ENCODE peak calls at places on chromosomes 7 and 10, in six cellular contexts. D is pancreas, G is heart right ventricle, Y is prostate gland, R is IMR-90, X is RWPE2. S is an unnamed sample.

GRCh38 chr7:44102846-44103565 is 1.1 kb upstream of the AEBP1 start:
- DNase-seq in D (no peak), G (no peak), Y (no peak), R (no peak), X (no peak), S (peak; percentile 42)

GRCh38 chr7:75048435-75049379 is 24.9 kb downstream of the RCC1L start:
- DNase-seq in D (no peak), G (no peak), Y (no peak), R (peak; percentile 75), X (no peak), S (no peak)

GRCh38 chr10:64586930-64587503 is 1065.8 kb downstream of the REEP3 start:
- DNase-seq in D (no peak), G (no peak), Y (no peak), R (no peak), X (no peak), S (no peak)

GRCh38 chr7:23062452-23062851 is 43.1 kb upstream of the KLHL7 start:
- DNase-seq in D (no peak), G (no peak), Y (no peak), R (peak; percentile 80), X (no peak), S (no peak)

GRCh38 chr7:22666732-22667131 is 60.3 kb upstream of the IL6 start:
- DNase-seq in D (no peak), G (no peak), Y (no peak), R (peak; percentile 72), X (no peak), S (no peak)

GRCh38 chr10:60340973-60341372 is 48.7 kb downstream of the ANK3 start:
- DNase-seq in D (no peak), G (no peak), Y (no peak), R (no peak), X (no peak), S (no peak)

GRCh38 chr10:91043173-91043910 is 122.5 kb upstream of the ANKRD1 start:
- DNase-seq in D (no peak), G (no peak), Y (no peak), R (peak; percentile 16), X (no peak), S (no peak)

GRCh38 chr7:121447939-121448338 is 51.8 kb upstream of the FAM3C start:
- DNase-seq in D (no peak), G (no peak), Y (no peak), R (no peak), X (no peak), S (no peak)

GRCh38 chr7:152145853-152146466 is 120.5 kb downstream of the GALNT11 start:
- DNase-seq in D (no peak), G (no peak), Y (peak; percentile 38), R (peak; percentile 71), X (no peak), S (no peak)

GRCh38 chr10:123573236-123574147 is 92.7 kb upstream of the GPR26 start:
- DNase-seq in D (peak; percentile 63), G (peak; percentile 28), Y (peak; percentile 40), R (no peak), X (peak; percentile 78), S (no peak)

GRCh38 chr10:10797467-10797866 is 220.2 kb upstream of the CELF2 start:
- DNase-seq in D (no peak), G (peak; percentile 23), Y (no peak), R (no peak), X (no peak), S (no peak)

GRCh38 chr7:2667843-2668242 is 20.2 kb upstream of the AMZ1 start:
- DNase-seq in D (no peak), G (peak; percentile 3), Y (no peak), R (no peak), X (no peak), S (no peak)

GRCh38 chr7:99614495-99614894 is 2.3 kb upstream of the ZSCAN25 start:
- DNase-seq in D (no peak), G (no peak), Y (no peak), R (no peak), X (no peak), S (no peak)

DNA sequence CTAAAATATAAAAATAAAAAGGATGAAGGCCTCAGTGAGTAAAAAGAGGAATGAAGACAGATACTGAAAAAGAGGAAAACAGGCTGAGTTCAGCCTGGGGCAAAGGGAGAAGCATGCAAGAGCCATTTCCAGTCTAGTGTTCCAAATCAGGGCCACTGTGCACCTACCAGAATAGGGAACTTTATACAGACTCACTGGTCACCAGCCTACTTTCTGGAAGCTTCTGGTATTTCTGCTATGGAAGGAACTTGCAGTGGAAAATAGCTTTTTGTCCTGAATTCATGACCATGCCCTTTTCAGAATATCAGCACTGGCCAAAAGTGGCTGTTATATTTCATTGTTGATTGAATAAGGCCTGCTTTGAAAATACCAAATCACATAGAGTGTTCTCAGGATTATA is 28.8 kb downstream of the ABRAXAS2 start:
- DNase-seq in D (no peak), G (no peak), Y (no peak), R (no peak), X (no peak), S (no peak)
- H3K36me3 ChIP-seq in D (peaks cover 4% of the 10 kb centered on the region), G (no peaks in the 10 kb centered on the region), Y (peaks cover 6% of the 10 kb centered on the region), R (peaks cover 40% of the 10 kb centered on the region), X (peaks cover 90% of the 10 kb centered on the region), S (no peaks in the 10 kb centered on the region)

DNA sequence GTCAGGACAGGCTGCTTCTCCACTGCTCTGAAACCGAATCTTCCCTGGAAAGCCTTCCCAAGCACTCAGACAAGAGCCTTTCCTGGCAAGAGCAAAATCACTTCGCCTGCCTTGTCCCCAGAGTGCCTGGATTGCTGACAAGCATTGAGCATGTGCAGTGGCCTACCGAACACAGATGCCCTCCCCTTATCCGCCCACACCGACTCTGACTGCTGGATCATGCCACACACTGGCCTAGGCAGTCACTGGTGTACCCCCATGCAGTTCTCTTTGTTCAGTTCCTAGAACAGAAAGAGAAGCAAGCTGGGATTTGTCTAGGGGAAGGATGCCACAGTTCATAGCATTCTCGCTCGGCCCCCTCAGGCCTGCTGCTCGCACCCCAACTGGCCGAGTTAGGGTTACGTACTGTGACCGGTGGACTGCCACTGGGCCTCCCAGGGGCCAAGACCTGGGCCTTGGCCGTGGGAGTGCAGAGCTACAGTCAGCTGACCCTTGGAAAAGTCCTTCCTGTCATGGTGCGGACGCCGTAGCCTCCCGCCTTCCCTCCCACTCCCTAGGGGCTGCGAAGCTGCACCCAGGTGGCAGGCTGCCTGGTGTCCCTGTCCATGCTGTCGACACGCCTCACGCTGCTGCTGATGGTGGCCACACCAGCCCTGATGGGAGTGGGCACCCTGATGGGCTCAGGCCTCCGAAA is 6.9 kb downstream of the ABCB8 start:
- DNase-seq in D (no peak), G (no peak), Y (no peak), R (no peak), X (no peak), S (no peak)
- H3K36me3 ChIP-seq in D (no peaks in the 10 kb centered on the region), G (no peaks in the 10 kb centered on the region), Y (peaks cover 10% of the 10 kb centered on the region), R (peaks cover 30% of the 10 kb centered on the region), X (no peaks in the 10 kb centered on the region), S (no peaks in the 10 kb centered on the region)

GRCh38 chr7:139389774-139390173 is 30.1 kb downstream of the LUC7L2 start:
- DNase-seq in D (no peak), G (no peak), Y (no peak), R (no peak), X (no peak), S (no peak)

GRCh38 chr7:139384611-139385010 is 24.9 kb downstream of the LUC7L2 start:
- DNase-seq in D (no peak), G (no peak), Y (no peak), R (no peak), X (no peak), S (no peak)

GRCh38 chr7:139393621-139394215 is 34.0 kb downstream of the LUC7L2 start:
- DNase-seq in D (no peak), G (no peak), Y (no peak), R (no peak), X (no peak), S (no peak)

GRCh38 chr7:139387594-139387993 is 27.9 kb downstream of the LUC7L2 start:
- DNase-seq in D (no peak), G (no peak), Y (no peak), R (no peak), X (no peak), S (no peak)

DNA sequence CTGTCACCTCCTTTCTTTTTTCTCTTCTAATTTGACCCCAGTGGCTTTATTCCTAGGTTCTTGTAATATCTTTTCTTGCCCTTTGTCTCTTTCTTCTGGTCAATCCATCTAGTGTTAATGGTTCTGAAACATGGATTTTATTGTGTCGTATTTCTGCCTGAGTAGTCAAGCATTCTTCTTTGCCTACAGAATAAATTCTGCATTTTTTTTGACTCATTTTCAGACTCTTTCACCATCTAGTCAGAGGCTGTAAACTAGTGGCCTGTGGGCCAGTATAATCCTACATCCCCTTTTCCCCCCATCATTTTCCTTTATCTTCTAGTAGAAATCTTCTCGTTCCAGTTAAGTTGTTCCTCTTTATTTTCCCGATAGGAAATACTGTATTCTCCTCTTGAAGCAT is 29.4 kb downstream of the LUC7L2 start:
- DNase-seq in D (no peak), G (no peak), Y (no peak), R (no peak), X (no peak), S (no peak)
- H3K36me3 ChIP-seq in D (no peaks in the 10 kb centered on the region), G (no peaks in the 10 kb centered on the region), Y (no peaks in the 10 kb centered on the region), R (peaks cover 21% of the 10 kb centered on the region), X (peaks cover 90% of the 10 kb centered on the region), S (peaks cover 8% of the 10 kb centered on the region)

GRCh38 chr10:128069351-128070051 is 56.7 kb downstream of the MKI67 start:
- DNase-seq in D (peak; percentile 74), G (peak; percentile 73), Y (peak; percentile 50), R (peak; percentile 66), X (no peak), S (peak; percentile 92)

GRCh38 chr10:128065881-128066534 is 60.2 kb downstream of the MKI67 start:
- DNase-seq in D (no peak), G (no peak), Y (no peak), R (no peak), X (no peak), S (no peak)

GRCh38 chr10:128066954-128067382 is 59.3 kb downstream of the MKI67 start:
- DNase-seq in D (no peak), G (no peak), Y (no peak), R (no peak), X (no peak), S (peak; percentile 12)

GRCh38 chr10:128068398-128069285 is 57.6 kb downstream of the MKI67 start:
- DNase-seq in D (no peak), G (no peak), Y (no peak), R (no peak), X (no peak), S (peak; percentile 36)

DNA sequence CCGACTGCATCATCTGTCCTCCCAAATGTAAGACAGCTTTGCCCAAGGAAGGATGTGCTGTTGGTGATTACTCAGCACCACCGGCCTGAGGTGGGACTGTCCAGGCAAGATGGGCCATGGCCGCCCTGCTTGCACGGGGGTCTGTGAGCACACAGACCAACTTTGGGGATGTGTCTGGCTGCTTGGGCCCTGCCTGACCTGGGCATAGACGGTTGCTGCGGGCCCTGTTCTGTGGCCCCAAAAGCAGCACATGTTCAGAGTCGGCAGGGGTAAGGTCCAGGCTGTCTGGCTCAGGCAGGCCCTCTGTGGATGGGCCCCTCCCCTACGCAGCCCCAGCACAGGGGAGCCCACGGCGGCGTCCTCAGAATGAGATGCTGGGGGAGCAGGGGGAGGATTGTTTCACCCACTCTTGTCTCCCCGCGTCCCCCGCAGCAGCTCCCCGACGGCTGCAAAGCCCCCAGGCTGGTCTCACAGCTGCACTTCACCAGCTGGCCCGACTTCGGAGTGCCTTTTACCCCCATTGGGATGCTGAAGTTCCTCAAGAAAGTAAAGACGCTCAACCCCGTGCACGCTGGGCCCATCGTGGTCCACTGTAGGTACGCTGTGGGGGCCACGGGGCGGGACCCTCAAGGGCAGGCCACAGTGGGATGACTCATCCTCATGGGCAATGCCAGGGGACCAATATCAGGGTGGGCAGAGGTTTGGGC is 58.4 kb downstream of the MKI67 start:
- DNase-seq in D (no peak), G (no peak), Y (no peak), R (no peak), X (no peak), S (peak; percentile 48)
- H3K36me3 ChIP-seq in D (no peaks in the 10 kb centered on the region), G (no peaks in the 10 kb centered on the region), Y (peaks cover 8% of the 10 kb centered on the region), R (no peaks in the 10 kb centered on the region), X (peaks cover 63% of the 10 kb centered on the region), S (no peaks in the 10 kb centered on the region)